ENCODE peak calls at places on chromosome 19, in five cellular contexts. Z is heart left ventricle, A is mucosa of descending colon, K is AG04449, E is ovary. Y is an unnamed sample.

GRCh38 chr19:11069451-11070009 is 19.7 kb upstream of the LDLR start:
- DNase-seq in Z (no peak), K (no peak), E (no peak), A (no peak), Y (no peak)

GRCh38 chr19:6802336-6803035 is 30.0 kb downstream of the VAV1 start:
- DNase-seq in A (peak; percentile 44), Z (peak; percentile 53), K (no peak), E (no peak), Y (peak; percentile 26)

GRCh38 chr19:10478903-10479384 is 24.2 kb downstream of the KEAP1 start:
- DNase-seq in Z (peak; percentile 94), E (peak; percentile 94), A (peak; percentile 84), K (no peak), Y (peak; percentile 85)

GRCh38 chr19:33509774-33510173 is 11.8 kb downstream of the PEPD start:
- DNase-seq in K (no peak), Z (no peak), E (no peak), A (no peak), Y (peak; percentile 24)

GRCh38 chr19:5165697-5166019 is 175.0 kb downstream of the PTPRS start:
- DNase-seq in Z (no peak), A (no peak), K (no peak), E (no peak), Y (no peak)

GRCh38 chr19:3115916-3116602 is 19.8 kb upstream of the GNA15 start:
- DNase-seq in A (no peak), Z (no peak), K (no peak), E (no peak), Y (no peak)

GRCh38 chr19:19217110-19217509 is 5.4 kb downstream of the NCAN start:
- DNase-seq in E (no peak), A (no peak), Z (no peak), K (no peak), Y (no peak)

GRCh38 chr19:17281391-17282304 is at the start of gene ANKLE1:
- DNase-seq in A (no peak), E (no peak), K (no peak), Z (no peak), Y (no peak)

GRCh38 chr19:14758816-14759215 is 19.5 kb downstream of the ADGRE2 start:
- DNase-seq in K (no peak), A (no peak), E (no peak), Z (no peak), Y (peak; percentile 44)

GRCh38 chr19:39190768-39191167 is 6.0 kb upstream of the NCCRP1 start:
- DNase-seq in Z (no peak), E (no peak), A (no peak), K (no peak), Y (no peak)

GRCh38 chr19:14050512-14050911 is 11.4 kb downstream of the PALM3 start:
- DNase-seq in K (no peak), A (no peak), Z (no peak), E (no peak), Y (no peak)

GRCh38 chr19:4086336-4086953 is 19.7 kb upstream of the ZBTB7A start:
- DNase-seq in K (no peak), A (peak; percentile 84), Z (peak; percentile 24), E (no peak), Y (no peak)

GRCh38 chr19:11264452-11265176 is 2.3 kb upstream of the DOCK6 start:
- DNase-seq in A (peak; percentile 92), K (no peak), Z (peak; percentile 70), E (no peak), Y (peak; percentile 87)

GRCh38 chr19:30312582-30313352 is 59.4 kb upstream of the ZNF536 start:
- DNase-seq in K (no peak), Z (no peak), E (no peak), A (no peak), Y (no peak)
- TF ChIP-seq CTCF in K (no peak), Z (no peak), E (no peak), A (no peak), Y (no peak)

GRCh38 chr19:38134538-38135149 is 89.4 kb downstream of the DPF1 start:
- DNase-seq in A (no peak), E (no peak), K (no peak), Z (no peak), Y (peak; percentile 62)
- TF ChIP-seq CTCF in A (no peak), E (no peak), K (peak; percentile 52), Z (peak; percentile 55), Y (peak; percentile 75)

GRCh38 chr19:799076-799881 is 2.0 kb downstream of the PTBP1 start:
- DNase-seq in Z (no peak), A (peak; percentile 39), K (no peak), E (no peak), Y (peak; percentile 47)
- TF ChIP-seq CTCF in Z (no peak), A (no peak), K (peak; percentile 19), E (no peak), Y (peak; percentile 40)

GRCh38 chr19:53916004-53916403 is 6.9 kb downstream of the CACNG7 start:
- DNase-seq in K (no peak), E (no peak), A (no peak), Z (no peak), Y (no peak)

GRCh38 chr19:53909471-53910169 is 542 bp downstream of the CACNG7 start:
- DNase-seq in A (no peak), E (no peak), Z (no peak), K (no peak), Y (no peak)

GRCh38 chr19:53910170-53910518 is 1.1 kb downstream of the CACNG7 start:
- DNase-seq in Z (no peak), K (no peak), E (no peak), A (no peak), Y (no peak)

GRCh38 chr19:53915000-53915399 is 5.9 kb downstream of the CACNG7 start:
- DNase-seq in K (no peak), A (no peak), Z (no peak), E (no peak), Y (no peak)

GRCh38 chr19:53912653-53913052 is 3.6 kb downstream of the CACNG7 start:
- DNase-seq in A (no peak), Z (no peak), E (no peak), K (no peak), Y (no peak)
- TF ChIP-seq CTCF in A (no peak), Z (peak; percentile 13), E (no peak), K (no peak), Y (no peak)

GRCh38 chr19:35592226-35592625 is 6.3 kb downstream of the PMIS2 start:
- DNase-seq in A (no peak), K (no peak), E (no peak), Z (no peak), Y (peak; percentile 73)
- TF ChIP-seq CTCF in A (no peak), K (peak; percentile 36), E (no peak), Z (peak; percentile 46), Y (peak; percentile 64)

GRCh38 chr19:771332-771785 is 20.4 kb downstream of the MISP start:
- DNase-seq in K (no peak), A (peak; percentile 49), E (no peak), Z (no peak), Y (peak; percentile 64)
- TF ChIP-seq CTCF in K (peak; percentile 52), A (peak; percentile 18), E (no peak), Z (peak; percentile 60), Y (peak; percentile 62)

GRCh38 chr19:40588110-40588854 is 11.6 kb downstream of the SHKBP1 start:
- DNase-seq in K (no peak), Z (no peak), E (no peak), A (no peak), Y (peak; percentile 74)
- TF ChIP-seq CTCF in K (no peak), Z (no peak), E (no peak), A (no peak), Y (no peak)

GRCh38 chr19:45922281-45922680 is 7.7 kb upstream of the NANOS2 start:
- DNase-seq in E (no peak), A (no peak), K (no peak), Z (no peak), Y (no peak)
- TF ChIP-seq CTCF in E (no peak), A (no peak), K (peak; percentile 8), Z (no peak), Y (no peak)

GRCh38 chr19:8371011-8371804 is 7.3 kb downstream of the ANGPTL4 start:
- DNase-seq in K (no peak), A (no peak), E (no peak), Z (no peak), Y (no peak)
- TF ChIP-seq CTCF in K (no peak), A (no peak), E (no peak), Z (no peak), Y (no peak)

GRCh38 chr19:44005968-44006367 is 3.2 kb downstream of the ZNF230 start:
- DNase-seq in Z (no peak), E (no peak), A (no peak), K (no peak), Y (peak; percentile 42)

GRCh38 chr19:44002566-44003460 is at the start of gene ZNF230:
- DNase-seq in Z (peak; percentile 94), A (peak; percentile 84), E (peak; percentile 93), K (peak; percentile 63), Y (peak; percentile 98)

GRCh38 chr19:44002212-44002565 is 568 bp upstream of the ZNF230 start:
- DNase-seq in E (no peak), Z (no peak), A (no peak), K (no peak), Y (no peak)

GRCh38 chr19:44007473-44007872 is 4.7 kb downstream of the ZNF230 start:
- DNase-seq in A (no peak), Z (no peak), K (no peak), E (no peak), Y (no peak)

DNA sequence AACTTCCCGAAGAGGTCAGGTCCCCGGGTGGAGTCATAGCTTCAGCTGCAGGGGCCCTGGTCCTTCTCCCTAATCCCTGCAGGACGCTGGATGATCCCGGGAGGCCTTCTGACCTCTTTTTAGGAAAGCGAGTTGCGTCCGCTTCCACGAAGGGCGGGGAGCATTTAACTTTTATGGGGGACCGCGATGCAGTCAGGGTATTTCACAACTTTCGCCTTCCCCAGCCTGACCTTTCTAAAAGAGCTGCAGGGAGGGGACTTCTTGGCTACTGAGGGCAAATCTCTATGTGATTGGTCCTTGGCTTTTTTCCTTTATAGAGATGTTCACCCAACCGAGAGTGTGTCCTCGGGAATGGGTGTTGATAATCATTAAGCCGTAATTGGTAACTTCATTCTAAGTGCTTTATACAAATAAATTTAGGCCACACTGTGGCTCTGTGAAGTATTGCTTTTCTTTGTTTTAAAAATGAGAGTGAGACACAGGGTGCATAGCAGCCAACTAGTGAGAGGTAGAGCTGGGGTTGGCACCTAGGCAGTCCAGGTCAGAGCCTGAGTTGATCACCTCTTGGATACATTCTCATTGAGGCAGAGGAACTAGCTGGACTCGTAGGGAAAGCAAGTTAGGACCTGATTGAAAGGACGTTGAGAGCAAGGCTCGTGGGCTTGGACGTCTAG is 841 bp downstream of the ZNF230 start:
- DNase-seq in E (peak; percentile 17), A (peak; percentile 23), K (no peak), Z (no peak), Y (peak; percentile 20)
- TF ChIP-seq CTCF in E (no peak), A (no peak), K (no peak), Z (no peak), Y (no peak)

Y was measured in epithelial cell of esophagus.